ENCODE peak calls at places on chromosomes 5 and 9, in four cellular contexts. W, I, G and F are unnamed samples.

GRCh38 chr5:81505672-81506071 is 111.7 kb upstream of the ACOT12 start:
- DNase-seq in W (no peak), I (no peak), G (no peak), F (no peak)

GRCh38 chr9:81661339-81661738 is 28.0 kb downstream of the TLE1 start:
- DNase-seq in W (no peak), I (no peak), G (no peak), F (no peak)

GRCh38 chr9:37328561-37329227 is 93.8 kb upstream of the GRHPR start:
- DNase-seq in W (no peak), I (no peak), G (no peak), F (no peak)

GRCh38 chr5:1240496-1241260 is 15.5 kb downstream of the SLC6A18 start:
- DNase-seq in W (no peak), I (no peak), G (no peak), F (no peak)

GRCh38 chr5:10303699-10304170 is 4.0 kb downstream of the CMBL start:
- DNase-seq in W (peak), I (no peak), G (no peak), F (no peak)

GRCh38 chr5:73816656-73817420 is 190.8 kb downstream of the ARHGEF28 start:
- DNase-seq in W (no peak), I (no peak), G (no peak), F (peak)

GRCh38 chr5:66230551-66230950 is 86.5 kb downstream of the SREK1 start:
- DNase-seq in W (no peak), I (no peak), G (no peak), F (no peak)

GRCh38 chr5:154446183-154447073 is 631 bp downstream of the SAP30L start:
- DNase-seq in W (peak), I (peak), G (peak), F (peak)

GRCh38 chr9:407255-407654 is 192.6 kb downstream of the DOCK8 start:
- DNase-seq in W (no peak), I (peak), G (no peak), F (no peak)

DNA sequence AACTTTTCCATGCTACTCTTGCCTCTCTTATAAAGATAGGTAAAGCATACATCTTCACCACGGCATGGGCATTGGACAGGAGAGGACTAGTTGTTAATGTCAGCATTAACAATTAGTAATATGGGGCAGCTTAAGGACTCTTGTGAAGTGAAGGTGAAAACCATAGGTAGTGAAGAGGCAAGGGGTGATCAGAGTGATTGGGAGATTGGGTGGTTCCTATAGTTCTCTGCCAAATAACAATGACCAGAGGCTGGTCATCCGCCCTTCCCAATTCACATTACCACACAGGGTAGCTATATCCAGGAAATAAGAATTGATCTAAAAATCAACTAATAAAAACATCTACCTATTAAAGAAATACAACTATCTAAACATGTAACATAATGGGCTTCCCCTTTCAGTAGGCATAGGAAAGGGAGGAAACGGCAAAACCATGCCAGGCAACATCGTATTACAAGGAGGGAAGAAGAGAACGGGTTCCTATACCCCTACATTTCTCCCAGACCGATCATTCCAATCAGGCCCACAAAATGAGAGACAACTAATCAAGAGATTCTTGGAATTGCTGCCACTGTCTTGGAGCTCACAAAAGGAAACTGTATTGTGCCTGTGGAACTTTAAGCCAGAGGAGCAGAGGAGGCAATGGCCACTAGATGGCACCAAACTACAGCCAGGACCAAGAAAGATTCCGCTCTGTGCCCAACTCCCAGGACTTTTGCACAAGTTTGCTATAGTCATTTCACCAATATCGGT is 121.6 kb downstream of the FBXL17 start:
- DNase-seq in W (peak), I (peak), G (peak), F (peak)
- TF ChIP-seq RAD21 in W (peak), I (peak), G (peak), F (peak)

GRCh38 chr5:88145603-88146467 is 122.8 kb downstream of the TMEM161B start:
- DNase-seq in W (peak), I (no peak), G (peak), F (no peak)
- TF ChIP-seq RAD21 in W (no peak), I (no peak), G (no peak), F (no peak)

GRCh38 chr5:132408965-132409364 is 39.5 kb downstream of the SLC22A5 start:
- DNase-seq in W (no peak), I (no peak), G (no peak), F (no peak)
- TF ChIP-seq RAD21 in W (no peak), I (no peak), G (no peak), F (no peak)

GRCh38 chr5:142758062-142758802 is 11.9 kb upstream of the ARHGAP26 start:
- DNase-seq in W (no peak), I (no peak), G (no peak), F (no peak)
- TF ChIP-seq RAD21 in W (no peak), I (no peak), G (no peak), F (no peak)